ENCODE peak calls at places on chromosomes 7 and 10, in four cellular contexts. One of them, this sample, is unnamed.

GRCh38 chr10:114714281-114714741 is 56.2 kb upstream of the ABLIM1 start:
- DNase-seq in H1: no peak
- DNase-seq in GM12878: no peak
- DNase-seq in GM12891: no peak
- DNase-seq in this sample: no peak

GRCh38 chr10:110208614-110209398 is 1.4 kb downstream of the MXI1 start:
- DNase-seq in H1: no peak
- DNase-seq in GM12878: no peak
- DNase-seq in GM12891: peak; percentile 34
- DNase-seq in this sample: peak; percentile 34

GRCh38 chr10:112712536-112712935 is 237.5 kb upstream of the TCF7L2 start:
- DNase-seq in H1: no peak
- DNase-seq in GM12878: no peak
- DNase-seq in GM12891: no peak
- DNase-seq in this sample: no peak

GRCh38 chr7:108004220-108005142 is 1.5 kb upstream of the LAMB1 start:
- DNase-seq in H1: no peak
- DNase-seq in GM12878: no peak
- DNase-seq in GM12891: no peak
- DNase-seq in this sample: no peak

GRCh38 chr10:86247588-86247987 is 119.0 kb downstream of the GRID1 start:
- DNase-seq in H1: no peak
- DNase-seq in GM12878: no peak
- DNase-seq in GM12891: no peak
- DNase-seq in this sample: no peak

GRCh38 chr10:78408671-78409472 is 375.2 kb downstream of the RPS24 start:
- DNase-seq in H1: no peak
- DNase-seq in GM12878: no peak
- DNase-seq in GM12891: no peak
- DNase-seq in this sample: no peak

GRCh38 chr10:42951486-42952251 is 125.2 kb upstream of the RET start:
- DNase-seq in H1: no peak
- DNase-seq in GM12878: no peak
- DNase-seq in GM12891: no peak
- DNase-seq in this sample: no peak

GRCh38 chr10:48518412-48518811 is 86.5 kb downstream of the ARHGAP22 start:
- DNase-seq in H1: no peak
- DNase-seq in GM12878: no peak
- DNase-seq in GM12891: no peak
- DNase-seq in this sample: no peak

GRCh38 chr10:59266321-59266720 is 89.9 kb downstream of the PHYHIPL start:
- DNase-seq in H1: no peak
- DNase-seq in GM12878: no peak
- DNase-seq in GM12891: no peak
- DNase-seq in this sample: no peak

GRCh38 chr10:116005301-116005700 is 267.7 kb downstream of the GFRA1 start:
- DNase-seq in H1: no peak
- DNase-seq in GM12878: no peak
- DNase-seq in GM12891: no peak
- DNase-seq in this sample: no peak

GRCh38 chr7:76394962-76395361 is 14.5 kb downstream of the SSC4D start:
- DNase-seq in H1: no peak
- DNase-seq in GM12878: no peak
- DNase-seq in GM12891: no peak
- DNase-seq in this sample: no peak

GRCh38 chr10:114584419-114584818 is 73.7 kb downstream of the ABLIM1 start:
- DNase-seq in H1: no peak
- DNase-seq in GM12878: no peak
- DNase-seq in GM12891: no peak
- DNase-seq in this sample: no peak

GRCh38 chr7:15828881-15829280 is 142.4 kb upstream of the MEOX2 start:
- DNase-seq in H1: no peak
- DNase-seq in GM12878: no peak
- DNase-seq in GM12891: no peak
- DNase-seq in this sample: no peak

GRCh38 chr10:3435671-3436070 is 263.1 kb upstream of the PITRM1 start:
- DNase-seq in H1: no peak
- DNase-seq in GM12878: no peak
- DNase-seq in GM12891: no peak
- DNase-seq in this sample: no peak

GRCh38 chr7:158450476-158451124 is 137.0 kb downstream of the PTPRN2 start:
- DNase-seq in H1: no peak
- DNase-seq in GM12878: no peak
- DNase-seq in GM12891: no peak
- DNase-seq in this sample: no peak

GRCh38 chr7:77537595-77538185 is 595 bp downstream of the PTPN12 start:
- DNase-seq in H1: no peak
- DNase-seq in GM12878: no peak
- DNase-seq in GM12891: peak; percentile 43
- DNase-seq in this sample: peak; percentile 40

GRCh38 chr10:22228943-22229755 is 11.3 kb upstream of the EBLN1 start:
- DNase-seq in H1: peak; percentile 73
- DNase-seq in GM12878: peak; percentile 83
- DNase-seq in GM12891: peak; percentile 56
- DNase-seq in this sample: peak; percentile 63

GRCh38 chr7:19834566-19834965 is 61.1 kb upstream of the TMEM196 start:
- DNase-seq in H1: no peak
- DNase-seq in GM12878: no peak
- DNase-seq in GM12891: no peak
- DNase-seq in this sample: no peak

GRCh38 chr7:81812514-81813472 is 42.9 kb upstream of the HGF start:
- DNase-seq in H1: no peak
- DNase-seq in GM12878: no peak
- DNase-seq in GM12891: no peak
- DNase-seq in this sample: no peak

GRCh38 chr10:99628923-99629624 is 8.8 kb upstream of the SLC25A28 start:
- DNase-seq in H1: no peak
- DNase-seq in GM12878: no peak
- DNase-seq in GM12891: no peak
- DNase-seq in this sample: no peak

GRCh38 chr10:101091546-101092290 is 29.9 kb downstream of the KAZALD1 start:
- DNase-seq in H1: no peak
- DNase-seq in GM12878: no peak
- DNase-seq in GM12891: no peak
- DNase-seq in this sample: no peak

GRCh38 chr7:157693521-157694388 is 357.0 kb downstream of the DNAJB6 start:
- DNase-seq in H1: no peak
- DNase-seq in GM12878: no peak
- DNase-seq in GM12891: no peak
- DNase-seq in this sample: no peak

GRCh38 chr7:108662783-108663182 is 93.1 kb downstream of the DNAJB9 start:
- DNase-seq in H1: no peak
- DNase-seq in GM12878: no peak
- DNase-seq in GM12891: no peak
- DNase-seq in this sample: no peak

GRCh38 chr10:58335306-58336005 is 650 bp downstream of the UBE2D1 start:
- DNase-seq in H1: no peak
- DNase-seq in GM12878: no peak
- DNase-seq in GM12891: no peak
- DNase-seq in this sample: peak; percentile 6

GRCh38 chr7:106659369-106659962 is 1.5 kb downstream of the CCDC71L start:
- DNase-seq in H1: no peak
- DNase-seq in GM12878: no peak
- DNase-seq in GM12891: no peak
- DNase-seq in this sample: no peak

GRCh38 chr7:53602817-53603418 is 567.5 kb downstream of the POM121L12 start:
- DNase-seq in H1: no peak
- DNase-seq in GM12878: no peak
- DNase-seq in GM12891: no peak
- DNase-seq in this sample: no peak

GRCh38 chr7:71334541-71334940 is 202.6 kb downstream of the GALNT17 start:
- DNase-seq in H1: no peak
- DNase-seq in GM12878: no peak
- DNase-seq in GM12891: no peak
- DNase-seq in this sample: no peak

GRCh38 chr7:117117172-117117571 is 163.9 kb downstream of the ST7 start:
- DNase-seq in H1: no peak
- DNase-seq in GM12878: no peak
- DNase-seq in GM12891: no peak
- DNase-seq in this sample: no peak

GRCh38 chr10:96586419-96587254 is at the start of gene TM9SF3:
- DNase-seq in H1: no peak
- DNase-seq in GM12878: no peak
- DNase-seq in GM12891: peak; percentile 77
- DNase-seq in this sample: peak; percentile 75

GRCh38 chr7:151756076-151756731 is 120.7 kb downstream of the PRKAG2 start:
- DNase-seq in H1: no peak
- DNase-seq in GM12878: no peak
- DNase-seq in GM12891: no peak
- DNase-seq in this sample: no peak

GRCh38 chr7:29254663-29255062 is 60.1 kb downstream of the CHN2 start:
- DNase-seq in H1: no peak
- DNase-seq in GM12878: no peak
- DNase-seq in GM12891: no peak
- DNase-seq in this sample: no peak

DNA sequence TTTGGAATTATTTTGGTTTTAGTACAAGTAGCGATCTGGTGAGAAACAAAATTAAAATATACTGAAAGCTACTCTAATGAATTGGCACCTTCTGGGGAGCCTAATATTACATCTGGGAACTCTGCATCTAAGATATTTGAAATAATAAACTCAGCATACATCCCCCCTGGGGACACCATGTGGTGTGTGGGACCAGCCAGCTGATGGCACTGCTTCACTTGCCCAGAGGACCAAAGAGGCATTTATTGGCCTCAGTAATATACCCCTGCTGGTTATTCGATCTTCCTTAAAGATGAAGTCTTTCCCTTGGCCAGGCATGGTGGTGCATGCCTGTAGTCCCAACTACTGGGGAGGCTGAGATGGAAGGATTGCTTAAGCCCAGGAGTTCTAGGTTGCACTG is 195.1 kb upstream of the AUTS2 start:
- DNase-seq in H1: no peak
- DNase-seq in GM12878: no peak
- DNase-seq in GM12891: peak; percentile 27
- DNase-seq in this sample: no peak
- TF ChIP-seq TAF1 in H1: no peak
- TF ChIP-seq TAF1 in GM12878: no peak
- TF ChIP-seq TAF1 in GM12891: no peak
- TF ChIP-seq TAF1 in this sample: no peak

GRCh38 chr10:71048995-71049650 is 160.8 kb upstream of the PCBD1 start:
- DNase-seq in H1: no peak
- DNase-seq in GM12878: no peak
- DNase-seq in GM12891: no peak
- DNase-seq in this sample: no peak

GRCh38 chr10:71052708-71053107 is 159.7 kb upstream of the UNC5B start:
- DNase-seq in H1: no peak
- DNase-seq in GM12878: no peak
- DNase-seq in GM12891: no peak
- DNase-seq in this sample: no peak

GRCh38 chr10:71053169-71053895 is 159.0 kb upstream of the UNC5B start:
- DNase-seq in H1: no peak
- DNase-seq in GM12878: no peak
- DNase-seq in GM12891: no peak
- DNase-seq in this sample: no peak

GRCh38 chr10:71049994-71050393 is 161.6 kb upstream of the PCBD1 start:
- DNase-seq in H1: no peak
- DNase-seq in GM12878: no peak
- DNase-seq in GM12891: no peak
- DNase-seq in this sample: no peak

DNA sequence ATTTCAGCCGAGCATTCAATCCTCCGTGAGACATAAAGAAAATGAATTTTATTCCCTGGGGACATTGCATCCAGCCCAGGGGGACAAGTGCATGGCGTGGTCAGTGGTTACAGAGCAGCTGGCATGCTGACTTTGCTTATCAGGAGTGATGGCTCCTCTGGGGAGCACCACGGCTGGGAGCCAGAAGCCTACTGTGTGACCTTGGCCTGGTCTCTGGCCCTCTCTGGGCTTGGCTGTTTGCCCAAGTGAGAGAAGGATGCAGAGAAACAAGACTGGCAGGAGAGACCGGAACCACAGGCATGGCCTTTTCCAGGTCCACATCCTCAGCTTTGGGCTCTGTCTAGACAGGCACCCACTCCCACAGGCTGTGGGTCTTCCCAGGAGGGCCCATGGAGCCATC is 160.1 kb upstream of the UNC5B start:
- DNase-seq in H1: no peak
- DNase-seq in GM12878: no peak
- DNase-seq in GM12891: no peak
- DNase-seq in this sample: no peak
- TF ChIP-seq POLR2A in H1: no peak
- TF ChIP-seq POLR2A in GM12878: no peak
- TF ChIP-seq POLR2A in GM12891: no peak
- TF ChIP-seq POLR2A in this sample: no peak

DNA sequence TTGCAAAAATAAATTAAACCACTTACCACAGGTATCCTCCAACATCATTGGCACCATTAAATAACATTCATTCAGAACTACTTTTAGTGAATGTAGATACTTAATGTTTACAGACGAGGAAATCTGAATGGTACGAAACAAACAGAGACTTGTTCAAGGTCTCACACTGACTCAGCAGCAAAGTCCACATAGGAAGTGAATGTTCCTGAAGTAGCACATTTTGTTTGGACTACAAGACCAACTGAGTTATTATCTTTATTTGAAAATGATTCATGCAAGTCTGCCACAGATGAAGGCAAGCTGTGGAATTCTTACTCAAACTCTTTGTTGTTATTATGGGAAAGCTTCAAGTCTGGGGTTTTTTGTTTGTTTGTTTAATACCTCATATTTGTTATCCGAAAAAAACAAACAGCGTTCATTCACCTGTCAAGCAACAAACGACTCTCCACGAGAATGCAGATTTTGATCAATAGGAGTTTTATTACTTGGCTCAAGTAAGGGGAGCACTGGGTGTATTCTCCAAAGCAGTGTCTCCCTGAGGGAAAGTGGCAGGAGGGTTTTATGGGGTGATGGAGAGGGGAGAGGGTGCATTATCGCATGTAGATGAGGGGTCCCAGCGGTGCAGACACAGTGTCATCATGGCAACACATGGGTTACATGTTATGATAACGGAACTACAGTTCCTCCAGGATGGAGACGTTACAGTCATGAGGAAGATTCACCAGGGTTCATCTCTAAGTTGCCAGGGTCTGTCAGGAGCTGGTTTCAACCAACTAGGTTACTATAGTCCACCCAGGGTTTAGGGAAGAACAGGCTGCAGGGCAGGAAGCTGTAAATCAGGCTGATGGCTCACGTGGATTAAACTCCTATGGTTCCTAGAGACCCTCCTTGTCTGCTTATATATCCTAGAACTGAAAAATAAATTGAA is 147.7 kb upstream of the AKR1E2 start:
- DNase-seq in H1: no peak
- DNase-seq in GM12878: no peak
- DNase-seq in GM12891: no peak
- DNase-seq in this sample: no peak
- TF ChIP-seq TAF1 in H1: no peak
- TF ChIP-seq TAF1 in GM12878: no peak
- TF ChIP-seq TAF1 in GM12891: no peak
- TF ChIP-seq TAF1 in this sample: no peak

DNA sequence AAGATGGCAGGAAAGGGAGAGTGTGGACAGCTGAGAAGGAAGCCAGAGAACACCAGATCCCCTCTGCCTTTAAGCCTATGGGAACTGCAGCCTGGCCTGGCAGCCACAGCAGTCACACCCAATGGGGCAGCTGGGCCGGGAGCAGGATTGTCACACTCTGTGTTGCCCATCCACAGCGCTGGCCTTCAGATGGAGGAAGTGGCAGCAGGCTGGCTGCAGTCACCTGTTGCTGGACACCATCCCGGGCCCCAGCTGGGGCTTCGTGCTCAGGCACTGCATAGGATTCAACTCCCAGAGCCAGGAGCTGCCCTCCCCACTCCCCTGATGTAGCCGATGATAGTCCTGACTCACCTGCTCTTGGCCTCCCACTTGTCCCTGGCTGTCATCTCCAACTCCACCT is 114.4 kb downstream of the COL13A1 start:
- DNase-seq in H1: no peak
- DNase-seq in GM12878: no peak
- DNase-seq in GM12891: no peak
- DNase-seq in this sample: no peak
- TF ChIP-seq POLR2A in H1: no peak
- TF ChIP-seq POLR2A in GM12878: no peak
- TF ChIP-seq POLR2A in GM12891: no peak
- TF ChIP-seq POLR2A in this sample: no peak